ENCODE peak calls at places on chromosome 6, in eight cellular contexts. Y is transverse colon, O is adrenal gland, E is mesendoderm, V is hepatocyte, N is fibroblast of lung, Z is WERI-Rb-1, D is body of pancreas. M is an unnamed sample.

GRCh38 chr6:153814136-153814535 is 224.9 kb upstream of the OPRM1 start:
- DNase-seq in Y (no peak), O (no peak), E (peak), V (no peak), N (no peak), Z (peak), D (no peak), M (no peak)

GRCh38 chr6:165668951-165669350 is 5.9 kb upstream of the PDE10A start:
- DNase-seq in Y (no peak), O (no peak), E (no peak), V (no peak), N (no peak), Z (no peak), D (no peak), M (no peak)

GRCh38 chr6:139832906-139833305 is 458.5 kb upstream of the CITED2 start:
- DNase-seq in Y (no peak), O (no peak), E (no peak), V (no peak), N (no peak), Z (no peak), D (no peak), M (no peak)

GRCh38 chr6:105982761-105983600 is 103.2 kb upstream of the PRDM1 start:
- DNase-seq in Y (no peak), O (no peak), E (no peak), V (no peak), N (no peak), Z (no peak), D (no peak), M (no peak)

GRCh38 chr6:161079566-161080262 is 88.1 kb downstream of the MAP3K4 start:
- DNase-seq in Y (no peak), O (no peak), E (peak), V (no peak), N (peak), Z (no peak), D (no peak), M (no peak)

GRCh38 chr6:37705239-37706051 is 7.8 kb upstream of the MDGA1 start:
- DNase-seq in Y (peak), O (peak), E (peak), V (peak), N (peak), Z (peak), D (peak), M (peak)

GRCh38 chr6:113813207-113813606 is 43.9 kb upstream of the MARCKS start:
- DNase-seq in Y (no peak), O (no peak), E (no peak), V (no peak), N (peak), Z (no peak), D (no peak), M (no peak)

GRCh38 chr6:106972500-106972899 is 2.0 kb downstream of the CD24 start:
- DNase-seq in Y (no peak), O (no peak), E (peak), V (peak), N (peak), Z (no peak), D (peak), M (no peak)

GRCh38 chr6:74871757-74872156 is 334.1 kb downstream of the COL12A1 start:
- DNase-seq in Y (no peak), O (no peak), E (no peak), V (no peak), N (peak), Z (no peak), D (no peak), M (peak)

GRCh38 chr6:152135755-152136448 is 328.4 kb downstream of the ESR1 start:
- DNase-seq in Y (no peak), O (no peak), E (no peak), V (no peak), N (no peak), Z (no peak), D (no peak), M (no peak)

GRCh38 chr6:158926429-158926828 is 73.6 kb downstream of the RSPH3 start:
- DNase-seq in Y (no peak), O (no peak), E (no peak), V (no peak), N (peak), Z (no peak), D (no peak), M (no peak)

GRCh38 chr6:147546501-147547368 is 38.2 kb downstream of the SAMD5 start:
- DNase-seq in Y (no peak), O (no peak), E (no peak), V (no peak), N (peak), Z (no peak), D (no peak), M (no peak)

GRCh38 chr6:130381459-130382380 is 15.9 kb downstream of the TMEM200A start:
- DNase-seq in Y (no peak), O (no peak), E (no peak), V (no peak), N (no peak), Z (no peak), D (no peak), M (no peak)

GRCh38 chr6:52815167-52816092 is 11.8 kb upstream of the GSTA1 start:
- DNase-seq in Y (peak), O (peak), E (peak), V (peak), N (peak), Z (peak), D (peak), M (peak)

GRCh38 chr6:152267967-152268845 is 369.0 kb downstream of the SYNE1 start:
- DNase-seq in Y (no peak), O (peak), E (peak), V (peak), N (no peak), Z (no peak), D (no peak), M (peak)

GRCh38 chr6:110015206-110015605 is 37.1 kb downstream of the GPR6 start:
- DNase-seq in Y (no peak), O (no peak), E (no peak), V (no peak), N (no peak), Z (no peak), D (no peak), M (no peak)

GRCh38 chr6:163605388-163606097 is 191.0 kb downstream of the QKI start:
- DNase-seq in Y (no peak), O (no peak), E (no peak), V (no peak), N (no peak), Z (no peak), D (no peak), M (no peak)

GRCh38 chr6:161798844-161799394 is 525.1 kb upstream of the AGPAT4 start:
- DNase-seq in Y (no peak), O (no peak), E (no peak), V (no peak), N (no peak), Z (no peak), D (no peak), M (no peak)

GRCh38 chr6:36979343-36979742 is 6.7 kb downstream of the MTCH1 start:
- DNase-seq in Y (peak), O (peak), E (no peak), V (peak), N (peak), Z (peak), D (peak), M (peak)

GRCh38 chr6:28543671-28544131 is 18.0 kb downstream of the GPX5 start:
- DNase-seq in Y (no peak), O (no peak), E (peak), V (peak), N (no peak), Z (no peak), D (no peak), M (peak)

GRCh38 chr6:13463941-13464340 is 23.5 kb downstream of the GFOD1 start:
- DNase-seq in Y (no peak), O (no peak), E (no peak), V (no peak), N (no peak), Z (no peak), D (no peak), M (no peak)

GRCh38 chr6:149919834-149920225 is 3.1 kb downstream of the RAET1G start:
- DNase-seq in Y (no peak), O (no peak), E (no peak), V (no peak), N (no peak), Z (no peak), D (no peak), M (no peak)

GRCh38 chr6:100137759-100138158 is 143.7 kb upstream of the MCHR2 start:
- DNase-seq in Y (no peak), O (no peak), E (no peak), V (no peak), N (no peak), Z (no peak), D (no peak), M (no peak)

GRCh38 chr6:142301421-142302391 is at the start of gene ADGRG6:
- DNase-seq in Y (peak), O (peak), E (peak), V (peak), N (peak), Z (peak), D (peak), M (peak)

GRCh38 chr6:168193816-168194701 is 115.0 kb upstream of the FRMD1 start:
- DNase-seq in Y (no peak), O (no peak), E (peak), V (no peak), N (no peak), Z (peak), D (no peak), M (no peak)

GRCh38 chr6:127464881-127465459 is 5.8 kb upstream of the KIAA0408 start:
- DNase-seq in Y (peak), O (peak), E (peak), V (peak), N (peak), Z (peak), D (peak), M (peak)

GRCh38 chr6:32944265-32944664 is 3.4 kb upstream of the HLA-DMB start:
- DNase-seq in Y (peak), O (peak), E (no peak), V (no peak), N (no peak), Z (no peak), D (no peak), M (no peak)

GRCh38 chr6:11292291-11292552 is 59.8 kb upstream of the NEDD9 start:
- DNase-seq in Y (no peak), O (no peak), E (no peak), V (no peak), N (no peak), Z (no peak), D (no peak), M (no peak)

GRCh38 chr6:26554669-26555504 is 16.7 kb downstream of the HMGN4 start:
- DNase-seq in Y (peak), O (no peak), E (peak), V (peak), N (peak), Z (no peak), D (no peak), M (no peak)

GRCh38 chr6:170247178-170247701 is 43.6 kb downstream of the DLL1 start:
- DNase-seq in Y (no peak), O (no peak), E (no peak), V (no peak), N (no peak), Z (no peak), D (no peak), M (no peak)

GRCh38 chr6:20778460-20778859 is 244.2 kb downstream of the CDKAL1 start:
- DNase-seq in Y (no peak), O (no peak), E (no peak), V (no peak), N (no peak), Z (no peak), D (no peak), M (peak)

GRCh38 chr6:113405326-113406050 is 451.7 kb upstream of the MARCKS start:
- DNase-seq in Y (no peak), O (no peak), E (no peak), V (no peak), N (no peak), Z (no peak), D (no peak), M (no peak)

GRCh38 chr6:10355115-10355702 is 59.7 kb downstream of the TFAP2A start:
- DNase-seq in Y (no peak), O (no peak), E (no peak), V (peak), N (peak), Z (no peak), D (no peak), M (no peak)

GRCh38 chr6:131136021-131136847 is 967 bp downstream of the AKAP7 start:
- DNase-seq in Y (peak), O (peak), E (no peak), V (peak), N (peak), Z (no peak), D (peak), M (no peak)

GRCh38 chr6:134740473-134741192 is 209.3 kb downstream of the ALDH8A1 start:
- DNase-seq in Y (no peak), O (peak), E (no peak), V (no peak), N (peak), Z (no peak), D (no peak), M (no peak)

GRCh38 chr6:27495386-27496135 is 22.7 kb upstream of the ZNF184 start:
- DNase-seq in Y (no peak), O (peak), E (peak), V (peak), N (peak), Z (no peak), D (peak), M (peak)

GRCh38 chr6:108728826-108729225 is 119.4 kb upstream of the ARMC2 start:
- DNase-seq in Y (no peak), O (no peak), E (no peak), V (peak), N (no peak), Z (no peak), D (no peak), M (no peak)

GRCh38 chr6:105607624-105608392 is 204.9 kb upstream of the PREP start:
- DNase-seq in Y (no peak), O (no peak), E (peak), V (no peak), N (peak), Z (no peak), D (no peak), M (no peak)

GRCh38 chr6:160238234-160238633 is 20.4 kb downstream of the SLC22A2 start:
- DNase-seq in Y (no peak), O (no peak), E (no peak), V (no peak), N (peak), Z (no peak), D (no peak), M (no peak)

DNA sequence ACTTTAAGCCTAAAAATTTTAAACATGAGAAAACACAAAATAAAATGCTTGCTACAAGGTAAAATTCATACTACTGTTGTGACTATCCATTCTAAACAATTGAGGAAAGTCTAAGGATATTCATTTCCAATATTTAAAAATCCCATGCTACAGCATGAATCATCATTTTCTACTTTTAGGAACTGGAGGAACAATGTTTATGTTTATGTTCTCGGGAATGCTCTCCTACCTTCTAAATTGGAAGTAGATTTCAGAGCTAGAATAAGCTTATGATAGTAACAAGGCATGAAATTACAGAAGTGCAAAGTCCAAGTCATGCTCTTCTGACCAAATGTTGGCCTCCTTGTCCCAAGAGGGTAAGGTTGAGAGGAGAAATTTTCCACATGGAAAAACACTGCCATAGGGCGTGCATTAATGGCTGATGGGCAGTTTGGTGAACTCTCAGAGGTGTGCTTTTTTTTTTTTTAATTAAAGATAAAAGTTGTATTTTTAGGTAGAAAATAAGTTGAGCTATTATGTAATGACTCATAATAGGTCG is 6.0 kb upstream of the MYLK4 start:
- DNase-seq in Y (no peak), O (no peak), E (no peak), V (no peak), N (no peak), Z (no peak), D (no peak), M (no peak)
- H3K27ac ChIP-seq in Y (no peak), O (no peak), E (no peak), V (no peak), N (no peak), Z (no peak), D (no peak), M (no peak)

DNA sequence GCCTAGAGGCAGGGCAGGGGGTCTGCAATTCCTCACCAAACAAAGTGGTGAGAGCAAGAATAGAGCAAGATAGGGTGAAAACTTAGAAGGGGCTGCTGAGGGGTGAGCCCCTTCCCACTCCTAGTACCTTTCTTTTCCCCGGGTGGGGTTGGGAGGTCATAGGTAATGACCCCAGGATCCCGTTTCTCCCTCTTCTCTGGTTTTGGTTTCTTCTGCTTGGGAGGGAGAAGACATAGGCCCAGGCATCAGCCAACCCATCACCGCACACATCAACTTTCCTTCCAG is 3.5 kb downstream of the VARS1 start:
- DNase-seq in Y (no peak), O (no peak), E (no peak), V (no peak), N (no peak), Z (no peak), D (no peak), M (no peak)
- H3K27ac ChIP-seq in Y (no peak), O (no peak), E (no peak), V (no peak), N (no peak), Z (no peak), D (no peak), M (no peak)

DNA sequence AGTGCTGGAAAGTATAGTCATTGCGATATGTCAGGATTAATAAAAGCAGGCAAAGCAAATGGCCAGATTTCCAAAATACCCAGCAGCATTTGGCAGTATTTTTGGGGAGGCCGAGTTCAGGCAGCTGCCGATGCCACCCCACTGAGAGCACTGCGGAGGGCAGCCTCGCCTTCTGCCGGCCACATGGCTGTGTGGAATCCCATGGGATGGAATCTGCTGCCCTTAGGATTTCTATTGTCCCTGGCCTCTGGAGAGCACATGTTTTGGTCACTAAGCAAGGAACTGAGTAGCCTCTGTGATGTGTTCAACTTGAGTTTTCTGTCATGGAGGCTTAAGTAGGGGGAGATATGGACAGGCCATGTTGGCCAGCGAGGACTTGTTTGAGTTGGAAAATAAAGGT is 123.0 kb downstream of the FARS2 start:
- DNase-seq in Y (no peak), O (no peak), E (peak), V (no peak), N (no peak), Z (no peak), D (no peak), M (no peak)
- H3K27ac ChIP-seq in Y (no peak), O (no peak), E (no peak), V (no peak), N (no peak), Z (no peak), D (no peak), M (no peak)

GRCh38 chr6:15363523-15364400 is 117.9 kb downstream of the JARID2 start:
- DNase-seq in Y (no peak), O (no peak), E (no peak), V (no peak), N (no peak), Z (no peak), D (no peak), M (no peak)
- H3K27ac ChIP-seq in Y (no peak), O (no peak), E (no peak), V (no peak), N (no peak), Z (no peak), D (no peak), M (peak)

GRCh38 chr6:80105972-80106417 is 476 bp upstream of the BCKDHB start:
- DNase-seq in Y (no peak), O (no peak), E (no peak), V (no peak), N (no peak), Z (no peak), D (no peak), M (no peak)
- H3K27ac ChIP-seq in Y (peak), O (no peak), E (no peak), V (peak), N (no peak), Z (peak), D (no peak), M (peak)